ENCODE peak calls at places on chromosomes 12 and 14, in four cellular contexts. One of them, this sample, is unnamed.

GRCh38 chr12:64036414-64036813 is 185.7 kb downstream of the KICS2 start:
- DNase-seq in A549: no peak
- DNase-seq in HepG2: no peak
- DNase-seq in K562: no peak
- DNase-seq in this sample: no peak

GRCh38 chr14:63383776-63384367 is 65.1 kb upstream of the GPHB5 start:
- DNase-seq in K562: no peak
- DNase-seq in HepG2: no peak
- DNase-seq in A549: no peak
- DNase-seq in this sample: no peak

GRCh38 chr12:25495336-25496097 is 57.6 kb downstream of the LMNTD1 start:
- DNase-seq in K562: no peak
- DNase-seq in A549: peak
- DNase-seq in HepG2: peak
- DNase-seq in this sample: peak

GRCh38 chr12:125167658-125168057 is 102.4 kb downstream of the AACS start:
- DNase-seq in A549: no peak
- DNase-seq in K562: no peak
- DNase-seq in HepG2: no peak
- DNase-seq in this sample: no peak

GRCh38 chr12:89345376-89345775 is 6.9 kb downstream of the DUSP6 start:
- DNase-seq in HepG2: no peak
- DNase-seq in A549: no peak
- DNase-seq in K562: no peak
- DNase-seq in this sample: no peak

GRCh38 chr12:76085159-76085868 is 829 bp upstream of the NAP1L1 start:
- DNase-seq in K562: no peak
- DNase-seq in A549: peak
- DNase-seq in HepG2: no peak
- DNase-seq in this sample: peak

GRCh38 chr14:68285421-68286179 is 466.0 kb downstream of the RAD51B start:
- DNase-seq in A549: no peak
- DNase-seq in HepG2: no peak
- DNase-seq in K562: no peak
- DNase-seq in this sample: no peak

GRCh38 chr12:45415393-45415817 is 199.5 kb downstream of the ANO6 start:
- DNase-seq in HepG2: peak
- DNase-seq in A549: peak
- DNase-seq in K562: no peak
- DNase-seq in this sample: peak

GRCh38 chr14:73272393-73272792 is 35.1 kb downstream of the PAPLN start:
- DNase-seq in A549: no peak
- DNase-seq in K562: no peak
- DNase-seq in HepG2: no peak
- DNase-seq in this sample: no peak

GRCh38 chr12:5966486-5967095 is 21.5 kb upstream of the ANO2 start:
- DNase-seq in HepG2: no peak
- DNase-seq in A549: no peak
- DNase-seq in K562: no peak
- DNase-seq in this sample: no peak

GRCh38 chr12:98698603-98699463 is 53.7 kb downstream of the APAF1 start:
- DNase-seq in K562: peak
- DNase-seq in HepG2: peak
- DNase-seq in A549: peak
- DNase-seq in this sample: peak

GRCh38 chr14:24506443-24506842 is 1.6 kb downstream of the CMA1 start:
- DNase-seq in HepG2: no peak
- DNase-seq in A549: no peak
- DNase-seq in K562: no peak
- DNase-seq in this sample: no peak

GRCh38 chr14:22836301-22837058 is at the start of gene MMP14:
- DNase-seq in HepG2: no peak
- DNase-seq in A549: no peak
- DNase-seq in K562: no peak
- DNase-seq in this sample: peak

GRCh38 chr14:32606297-32606696 is 277.2 kb downstream of the AKAP6 start:
- DNase-seq in HepG2: no peak
- DNase-seq in A549: peak
- DNase-seq in K562: no peak
- DNase-seq in this sample: no peak

GRCh38 chr12:57726151-57726883 is 12.2 kb downstream of the AGAP2 start:
- DNase-seq in A549: peak
- DNase-seq in HepG2: peak
- DNase-seq in K562: no peak
- DNase-seq in this sample: peak

GRCh38 chr12:105670664-105671063 is 340.2 kb downstream of the C12orf75 start:
- DNase-seq in K562: no peak
- DNase-seq in HepG2: no peak
- DNase-seq in A549: no peak
- DNase-seq in this sample: no peak

GRCh38 chr12:8519208-8519607 is 5.9 kb downstream of the CLEC4D start:
- DNase-seq in HepG2: no peak
- DNase-seq in K562: no peak
- DNase-seq in A549: no peak
- DNase-seq in this sample: no peak

GRCh38 chr14:33676135-33676566 is 274.7 kb downstream of the EGLN3 start:
- DNase-seq in A549: peak
- DNase-seq in K562: peak
- DNase-seq in HepG2: peak
- DNase-seq in this sample: no peak

GRCh38 chr14:23478109-23478698 is 8.7 kb downstream of the NGDN start:
- DNase-seq in K562: peak
- DNase-seq in A549: peak
- DNase-seq in HepG2: peak
- DNase-seq in this sample: peak

GRCh38 chr14:32249780-32250179 is 46.7 kb upstream of the RNU6-8 start:
- DNase-seq in K562: no peak
- DNase-seq in HepG2: no peak
- DNase-seq in A549: no peak
- DNase-seq in this sample: no peak

GRCh38 chr14:95521001-95521400 is 4.6 kb upstream of the SYNE3 start:
- DNase-seq in K562: no peak
- DNase-seq in HepG2: peak
- DNase-seq in A549: no peak
- DNase-seq in this sample: no peak

GRCh38 chr12:27779837-27780611 is at the start of the genes KLHL42 and MANSC4:
- DNase-seq in HepG2: peak
- DNase-seq in A549: peak
- DNase-seq in K562: peak
- DNase-seq in this sample: peak

GRCh38 chr14:74518221-74518620 is 24.7 kb downstream of the ISCA2 start:
- DNase-seq in K562: no peak
- DNase-seq in A549: no peak
- DNase-seq in HepG2: no peak
- DNase-seq in this sample: no peak

GRCh38 chr12:40137252-40137651 is 31.4 kb upstream of the SLC2A13 start:
- DNase-seq in HepG2: no peak
- DNase-seq in A549: no peak
- DNase-seq in K562: no peak
- DNase-seq in this sample: peak
- TF ChIP-seq MAZ in HepG2: no peak
- TF ChIP-seq MAZ in A549: no peak
- TF ChIP-seq MAZ in K562: no peak
- TF ChIP-seq MAZ in this sample: no peak

GRCh38 chr12:70367268-70368141 is 1.4 kb downstream of the KCNMB4 start:
- DNase-seq in A549: no peak
- DNase-seq in K562: no peak
- DNase-seq in HepG2: no peak
- DNase-seq in this sample: peak

GRCh38 chr12:70365398-70365647 is 767 bp upstream of the KCNMB4 start:
- DNase-seq in K562: no peak
- DNase-seq in A549: no peak
- DNase-seq in HepG2: no peak
- DNase-seq in this sample: no peak

GRCh38 chr12:70364695-70365397 is 1.2 kb upstream of the KCNMB4 start:
- DNase-seq in A549: peak
- DNase-seq in HepG2: no peak
- DNase-seq in K562: no peak
- DNase-seq in this sample: no peak

GRCh38 chr12:70366581-70367267 is 634 bp downstream of the KCNMB4 start:
- DNase-seq in HepG2: peak
- DNase-seq in A549: peak
- DNase-seq in K562: peak
- DNase-seq in this sample: peak

GRCh38 chr12:70365648-70366518 is at the start of gene KCNMB4:
- DNase-seq in A549: peak
- DNase-seq in K562: peak
- DNase-seq in HepG2: peak
- DNase-seq in this sample: peak
- TF ChIP-seq CEBPB in A549: no peak
- TF ChIP-seq CEBPB in K562: no peak
- TF ChIP-seq CEBPB in HepG2: no peak
- TF ChIP-seq CEBPB in this sample: no peak

DNA sequence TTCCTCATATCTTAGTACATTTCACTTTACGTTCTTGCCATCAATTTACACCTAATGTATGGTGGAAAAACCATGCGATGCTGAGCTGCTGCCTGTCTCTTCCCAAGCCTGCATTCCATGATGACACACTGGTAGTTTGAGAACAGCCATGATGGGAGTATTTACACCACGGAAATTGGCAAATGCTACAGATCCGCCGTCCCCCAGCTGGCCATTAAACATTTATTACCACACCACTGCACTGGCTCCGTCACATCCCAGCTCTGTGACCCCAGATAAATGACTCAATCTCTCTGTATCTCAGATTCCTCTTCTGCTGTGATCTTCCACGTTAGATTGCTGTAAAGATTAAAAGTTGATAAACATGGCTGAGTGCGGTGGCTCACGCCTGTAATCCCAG is 13.9 kb downstream of the ESRRB start:
- DNase-seq in HepG2: no peak
- DNase-seq in K562: no peak
- DNase-seq in A549: no peak
- DNase-seq in this sample: no peak
- TF ChIP-seq MAZ in HepG2: no peak
- TF ChIP-seq MAZ in K562: no peak
- TF ChIP-seq MAZ in A549: no peak
- TF ChIP-seq MAZ in this sample: no peak

DNA sequence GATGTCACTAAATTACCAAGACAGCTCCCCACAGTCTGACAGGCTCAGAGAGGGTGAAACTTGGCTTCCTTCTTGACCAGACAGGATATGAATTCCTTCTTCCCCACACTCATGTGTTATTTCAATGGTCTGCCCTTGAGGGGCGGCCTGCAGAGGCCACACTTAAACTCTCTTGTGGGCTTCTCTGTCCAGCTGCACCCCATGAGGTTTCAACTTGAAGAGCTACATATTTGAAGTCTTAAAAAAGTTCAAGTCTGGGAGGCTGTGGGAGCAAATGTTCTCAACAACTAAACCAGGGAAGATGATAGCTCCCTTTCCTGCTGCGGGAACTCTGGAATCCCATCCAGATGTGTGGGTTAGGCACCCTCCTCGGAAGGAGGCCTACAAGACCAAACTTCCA is 98.3 kb downstream of the TTC7B start:
- DNase-seq in A549: no peak
- DNase-seq in K562: no peak
- DNase-seq in HepG2: no peak
- DNase-seq in this sample: peak
- TF ChIP-seq CEBPB in A549: no peak
- TF ChIP-seq CEBPB in K562: no peak
- TF ChIP-seq CEBPB in HepG2: no peak
- TF ChIP-seq CEBPB in this sample: no peak

GRCh38 chr14:50094056-50094455 is 22.3 kb downstream of the VCPKMT start:
- DNase-seq in K562: no peak
- DNase-seq in A549: no peak
- DNase-seq in HepG2: no peak
- DNase-seq in this sample: no peak
- TF ChIP-seq MAZ in K562: no peak
- TF ChIP-seq MAZ in A549: no peak
- TF ChIP-seq MAZ in HepG2: no peak
- TF ChIP-seq MAZ in this sample: no peak

GRCh38 chr12:48197549-48197966 is 5.5 kb downstream of the OR10AD1 start:
- DNase-seq in K562: peak
- DNase-seq in HepG2: no peak
- DNase-seq in A549: peak
- DNase-seq in this sample: no peak
- TF ChIP-seq CEBPB in K562: no peak
- TF ChIP-seq CEBPB in HepG2: no peak
- TF ChIP-seq CEBPB in A549: no peak
- TF ChIP-seq CEBPB in this sample: no peak

GRCh38 chr14:101736071-101736470 is 25.4 kb upstream of the PPP2R5C start:
- DNase-seq in K562: no peak
- DNase-seq in HepG2: no peak
- DNase-seq in A549: no peak
- DNase-seq in this sample: no peak

GRCh38 chr14:101737414-101738367 is 23.8 kb upstream of the PPP2R5C start:
- DNase-seq in K562: no peak
- DNase-seq in A549: no peak
- DNase-seq in HepG2: no peak
- DNase-seq in this sample: no peak

GRCh38 chr14:101734241-101734847 is 27.2 kb upstream of the PPP2R5C start:
- DNase-seq in A549: no peak
- DNase-seq in K562: no peak
- DNase-seq in HepG2: no peak
- DNase-seq in this sample: no peak

GRCh38 chr14:101736585-101736984 is 24.9 kb upstream of the PPP2R5C start:
- DNase-seq in A549: no peak
- DNase-seq in HepG2: no peak
- DNase-seq in K562: no peak
- DNase-seq in this sample: no peak

GRCh38 chr14:101735453-101735852 is 26.1 kb upstream of the PPP2R5C start:
- DNase-seq in HepG2: no peak
- DNase-seq in A549: no peak
- DNase-seq in K562: no peak
- DNase-seq in this sample: no peak
- TF ChIP-seq MAZ in HepG2: no peak
- TF ChIP-seq MAZ in A549: no peak
- TF ChIP-seq MAZ in K562: no peak
- TF ChIP-seq MAZ in this sample: no peak